ENCODE peak calls at places on chromosomes 3 and 15, in five cellular contexts. One of them, this sample, is unnamed.

GRCh38 chr3:179591313-179591712 is 13.1 kb downstream of the MRPL47 start:
- DNase-seq in AG09309: no peak
- DNase-seq in GM12865: no peak
- DNase-seq in mucosa of descending colon: no peak
- DNase-seq in brain microvascular endothelial cell: peak; percentile 8
- DNase-seq in this sample: no peak

GRCh38 chr3:152589644-152590043 is 245.3 kb upstream of the P2RY1 start:
- DNase-seq in AG09309: no peak
- DNase-seq in GM12865: no peak
- DNase-seq in mucosa of descending colon: no peak
- DNase-seq in brain microvascular endothelial cell: no peak
- DNase-seq in this sample: no peak

GRCh38 chr3:40317061-40317676 is 7.7 kb downstream of the EIF1B start:
- DNase-seq in AG09309: no peak
- DNase-seq in GM12865: peak; percentile 77
- DNase-seq in mucosa of descending colon: peak; percentile 75
- DNase-seq in brain microvascular endothelial cell: peak; percentile 72
- DNase-seq in this sample: peak; percentile 55

GRCh38 chr3:119324899-119325298 is 30.7 kb downstream of the ARHGAP31 start:
- DNase-seq in AG09309: no peak
- DNase-seq in GM12865: no peak
- DNase-seq in mucosa of descending colon: no peak
- DNase-seq in brain microvascular endothelial cell: no peak
- DNase-seq in this sample: no peak

GRCh38 chr3:17233398-17233800 is 348.6 kb downstream of the PLCL2 start:
- DNase-seq in AG09309: peak; percentile 20
- DNase-seq in GM12865: peak; percentile 80
- DNase-seq in mucosa of descending colon: peak; percentile 25
- DNase-seq in brain microvascular endothelial cell: peak; percentile 41
- DNase-seq in this sample: peak; percentile 51

GRCh38 chr3:138833908-138834358 is 795 bp downstream of the PIK3CB start:
- DNase-seq in AG09309: no peak
- DNase-seq in GM12865: peak; percentile 31
- DNase-seq in mucosa of descending colon: no peak
- DNase-seq in brain microvascular endothelial cell: peak; percentile 16
- DNase-seq in this sample: no peak

GRCh38 chr15:61556037-61556648 is 327.0 kb upstream of the RORA start:
- DNase-seq in AG09309: peak; percentile 20
- DNase-seq in GM12865: no peak
- DNase-seq in mucosa of descending colon: no peak
- DNase-seq in brain microvascular endothelial cell: peak; percentile 79
- DNase-seq in this sample: peak; percentile 87

GRCh38 chr3:9769426-9770275 is at the start of gene CAMK1:
- DNase-seq in AG09309: no peak
- DNase-seq in GM12865: peak; percentile 46
- DNase-seq in mucosa of descending colon: peak; percentile 82
- DNase-seq in brain microvascular endothelial cell: peak; percentile 45
- DNase-seq in this sample: no peak

GRCh38 chr3:116028157-116028556 is 404.8 kb downstream of the GAP43 start:
- DNase-seq in AG09309: no peak
- DNase-seq in GM12865: no peak
- DNase-seq in mucosa of descending colon: no peak
- DNase-seq in brain microvascular endothelial cell: no peak
- DNase-seq in this sample: no peak

GRCh38 chr15:49521802-49522201 is 98.8 kb downstream of the FGF7 start:
- DNase-seq in AG09309: no peak
- DNase-seq in GM12865: peak; percentile 13
- DNase-seq in mucosa of descending colon: no peak
- DNase-seq in brain microvascular endothelial cell: peak; percentile 43
- DNase-seq in this sample: no peak

GRCh38 chr3:8223766-8224165 is 277.9 kb upstream of the LMCD1 start:
- DNase-seq in AG09309: no peak
- DNase-seq in GM12865: no peak
- DNase-seq in mucosa of descending colon: no peak
- DNase-seq in brain microvascular endothelial cell: peak; percentile 27
- DNase-seq in this sample: peak; percentile 44

GRCh38 chr3:42807929-42808328 is 1.3 kb upstream of the ACKR2 start:
- DNase-seq in AG09309: no peak
- DNase-seq in GM12865: no peak
- DNase-seq in mucosa of descending colon: no peak
- DNase-seq in brain microvascular endothelial cell: no peak
- DNase-seq in this sample: no peak

GRCh38 chr15:59371458-59372351 is 966 bp downstream of the MYO1E start:
- DNase-seq in AG09309: no peak
- DNase-seq in GM12865: peak; percentile 48
- DNase-seq in mucosa of descending colon: peak; percentile 56
- DNase-seq in brain microvascular endothelial cell: no peak
- DNase-seq in this sample: no peak

GRCh38 chr3:183117046-183117445 is 17.8 kb upstream of the MCCC1 start:
- DNase-seq in AG09309: no peak
- DNase-seq in GM12865: no peak
- DNase-seq in mucosa of descending colon: no peak
- DNase-seq in brain microvascular endothelial cell: no peak
- DNase-seq in this sample: no peak

GRCh38 chr3:150370129-150370602 is 37.9 kb upstream of the TSC22D2 start:
- DNase-seq in AG09309: peak; percentile 88
- DNase-seq in GM12865: no peak
- DNase-seq in mucosa of descending colon: peak; percentile 43
- DNase-seq in brain microvascular endothelial cell: peak; percentile 97
- DNase-seq in this sample: peak; percentile 96
- H3K4me3 ChIP-seq in AG09309: peak overlapping the region; percentile 46
- H3K4me3 ChIP-seq in GM12865: no peak overlapping the region
- H3K4me3 ChIP-seq in mucosa of descending colon: no peak overlapping the region
- H3K4me3 ChIP-seq in brain microvascular endothelial cell: peak overlapping the region; percentile 57
- H3K4me3 ChIP-seq in this sample: peak overlapping the region; percentile 43

DNA sequence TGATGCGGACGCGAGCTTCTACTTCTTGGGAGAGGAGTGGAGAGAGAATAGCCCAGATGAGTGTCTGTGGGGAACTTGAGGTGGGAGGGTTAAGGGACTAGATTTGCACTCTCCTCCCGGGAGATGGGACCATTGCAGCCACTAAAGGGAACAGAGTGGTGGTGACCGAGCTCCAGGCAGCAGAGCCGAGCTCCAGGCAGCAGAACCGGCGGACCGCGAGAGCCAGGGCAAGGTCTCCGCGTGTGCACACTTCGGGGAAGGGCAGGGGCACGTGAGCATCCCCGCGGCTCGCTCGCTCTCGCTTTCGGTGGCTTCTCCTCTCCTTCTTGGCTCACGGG is 1.1 kb downstream of the IGDCC3 start:
- DNase-seq in AG09309: no peak
- DNase-seq in GM12865: no peak
- DNase-seq in mucosa of descending colon: no peak
- DNase-seq in brain microvascular endothelial cell: no peak
- DNase-seq in this sample: no peak
- H3K4me3 ChIP-seq in AG09309: peak overlapping the region; percentile 42
- H3K4me3 ChIP-seq in GM12865: no peak overlapping the region
- H3K4me3 ChIP-seq in mucosa of descending colon: no peak overlapping the region
- H3K4me3 ChIP-seq in brain microvascular endothelial cell: peak overlapping the region; percentile 49
- H3K4me3 ChIP-seq in this sample: peak overlapping the region; percentile 52

GRCh38 chr15:80788536-80788935 is 9.4 kb downstream of the CEMIP start:
- DNase-seq in AG09309: no peak
- DNase-seq in GM12865: no peak
- DNase-seq in mucosa of descending colon: no peak
- DNase-seq in brain microvascular endothelial cell: no peak
- DNase-seq in this sample: no peak
- H3K4me3 ChIP-seq in AG09309: no peak overlapping the region
- H3K4me3 ChIP-seq in GM12865: no peak overlapping the region
- H3K4me3 ChIP-seq in mucosa of descending colon: no peak overlapping the region
- H3K4me3 ChIP-seq in brain microvascular endothelial cell: no peak overlapping the region
- H3K4me3 ChIP-seq in this sample: no peak overlapping the region

GRCh38 chr15:90691982-90692773 is 25.0 kb upstream of the BLM start:
- DNase-seq in AG09309: no peak
- DNase-seq in GM12865: peak; percentile 94
- DNase-seq in mucosa of descending colon: no peak
- DNase-seq in brain microvascular endothelial cell: no peak
- DNase-seq in this sample: no peak
- H3K4me3 ChIP-seq in AG09309: no peak overlapping the region
- H3K4me3 ChIP-seq in GM12865: no peak overlapping the region
- H3K4me3 ChIP-seq in mucosa of descending colon: no peak overlapping the region
- H3K4me3 ChIP-seq in brain microvascular endothelial cell: no peak overlapping the region
- H3K4me3 ChIP-seq in this sample: no peak overlapping the region

GRCh38 chr3:31227152-31227581 is 305.6 kb upstream of the STT3B start:
- DNase-seq in AG09309: no peak
- DNase-seq in GM12865: peak; percentile 56
- DNase-seq in mucosa of descending colon: no peak
- DNase-seq in brain microvascular endothelial cell: no peak
- DNase-seq in this sample: no peak

GRCh38 chr3:31224936-31225335 is 307.8 kb upstream of the STT3B start:
- DNase-seq in AG09309: no peak
- DNase-seq in GM12865: no peak
- DNase-seq in mucosa of descending colon: no peak
- DNase-seq in brain microvascular endothelial cell: no peak
- DNase-seq in this sample: no peak

GRCh38 chr3:31225923-31226322 is 306.8 kb upstream of the STT3B start:
- DNase-seq in AG09309: no peak
- DNase-seq in GM12865: no peak
- DNase-seq in mucosa of descending colon: no peak
- DNase-seq in brain microvascular endothelial cell: no peak
- DNase-seq in this sample: no peak

GRCh38 chr3:31223278-31223677 is 309.4 kb upstream of the STT3B start:
- DNase-seq in AG09309: no peak
- DNase-seq in GM12865: no peak
- DNase-seq in mucosa of descending colon: no peak
- DNase-seq in brain microvascular endothelial cell: no peak
- DNase-seq in this sample: no peak

DNA sequence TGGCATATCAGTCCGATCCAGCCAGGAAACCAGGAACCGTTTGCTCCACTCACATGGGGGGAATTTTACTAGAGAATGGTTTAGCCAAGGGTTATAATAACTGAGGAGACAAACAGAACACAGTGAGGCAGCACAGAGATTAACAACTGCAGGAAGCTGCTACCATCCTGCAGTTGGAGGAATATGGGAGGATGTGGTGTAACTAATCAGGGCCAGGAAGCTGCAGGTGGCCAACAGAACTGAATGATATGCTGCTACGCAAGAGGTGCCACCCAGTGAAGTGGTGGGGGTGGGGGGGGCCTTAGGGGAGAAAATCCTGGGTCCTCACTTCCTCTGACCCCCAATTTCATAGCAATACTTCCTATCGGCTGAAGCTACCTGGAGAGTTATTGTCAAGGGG is 306.4 kb upstream of the STT3B start:
- DNase-seq in AG09309: no peak
- DNase-seq in GM12865: peak; percentile 52
- DNase-seq in mucosa of descending colon: no peak
- DNase-seq in brain microvascular endothelial cell: no peak
- DNase-seq in this sample: no peak
- H3K4me3 ChIP-seq in AG09309: no peak overlapping the region
- H3K4me3 ChIP-seq in GM12865: no peak overlapping the region
- H3K4me3 ChIP-seq in mucosa of descending colon: no peak overlapping the region
- H3K4me3 ChIP-seq in brain microvascular endothelial cell: no peak overlapping the region
- H3K4me3 ChIP-seq in this sample: no peak overlapping the region

GRCh38 chr15:96326551-96327154 is 3.8 kb upstream of the NR2F2 start:
- DNase-seq in AG09309: peak; percentile 46
- DNase-seq in GM12865: no peak
- DNase-seq in mucosa of descending colon: peak; percentile 36
- DNase-seq in brain microvascular endothelial cell: peak; percentile 39
- DNase-seq in this sample: no peak

GRCh38 chr15:96327155-96327741 is 3.3 kb upstream of the NR2F2 start:
- DNase-seq in AG09309: peak; percentile 78
- DNase-seq in GM12865: peak; percentile 55
- DNase-seq in mucosa of descending colon: peak; percentile 72
- DNase-seq in brain microvascular endothelial cell: peak; percentile 72
- DNase-seq in this sample: peak; percentile 91

GRCh38 chr15:96324900-96325299 is 5.6 kb upstream of the NR2F2 start:
- DNase-seq in AG09309: no peak
- DNase-seq in GM12865: no peak
- DNase-seq in mucosa of descending colon: no peak
- DNase-seq in brain microvascular endothelial cell: no peak
- DNase-seq in this sample: no peak

GRCh38 chr15:96324192-96324895 is 6.2 kb upstream of the NR2F2 start:
- DNase-seq in AG09309: no peak
- DNase-seq in GM12865: no peak
- DNase-seq in mucosa of descending colon: no peak
- DNase-seq in brain microvascular endothelial cell: peak; percentile 28
- DNase-seq in this sample: no peak

DNA sequence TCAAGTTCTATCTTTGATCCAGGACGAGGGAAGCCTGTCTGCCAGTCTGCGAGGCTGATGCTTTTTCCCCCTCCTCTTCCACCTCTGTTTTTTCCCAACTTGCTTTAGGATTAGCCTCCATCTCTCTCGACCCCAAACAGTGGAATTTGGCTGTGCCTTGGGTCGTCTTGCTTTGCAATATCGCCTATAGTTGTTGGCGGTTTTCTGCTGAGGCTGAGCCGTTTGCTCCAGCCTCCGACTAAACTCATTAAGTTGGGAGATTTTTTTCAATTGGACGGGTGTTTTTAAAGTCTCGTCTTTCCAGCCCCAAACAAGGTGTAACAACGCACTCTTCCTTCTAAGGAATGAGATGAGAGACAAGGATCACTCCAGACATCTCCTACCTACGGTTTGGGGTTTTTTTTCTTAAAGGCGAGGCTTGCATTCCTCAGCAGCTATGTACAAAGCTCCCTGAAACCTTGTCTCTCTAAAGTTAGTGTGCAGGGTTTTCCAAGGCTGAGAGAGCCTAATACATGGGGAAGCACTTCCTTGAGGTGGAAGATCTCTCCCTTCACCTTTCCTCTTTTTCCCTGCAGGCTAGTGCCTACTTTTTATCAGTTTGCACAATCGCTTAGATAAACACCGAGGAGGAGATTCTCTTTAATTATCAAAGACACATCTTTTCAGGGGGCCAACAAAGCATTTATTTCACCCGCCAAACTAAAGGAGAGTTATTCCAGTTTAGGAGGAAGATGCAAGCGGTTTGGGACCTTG is 4.7 kb upstream of the NR2F2 start:
- DNase-seq in AG09309: no peak
- DNase-seq in GM12865: no peak
- DNase-seq in mucosa of descending colon: no peak
- DNase-seq in brain microvascular endothelial cell: peak; percentile 41
- DNase-seq in this sample: no peak
- H3K4me3 ChIP-seq in AG09309: peak overlapping the region; percentile 85
- H3K4me3 ChIP-seq in GM12865: peak overlapping the region; percentile 41
- H3K4me3 ChIP-seq in mucosa of descending colon: no peak overlapping the region
- H3K4me3 ChIP-seq in brain microvascular endothelial cell: peak overlapping the region; percentile 94
- H3K4me3 ChIP-seq in this sample: peak overlapping the region; percentile 89

DNA sequence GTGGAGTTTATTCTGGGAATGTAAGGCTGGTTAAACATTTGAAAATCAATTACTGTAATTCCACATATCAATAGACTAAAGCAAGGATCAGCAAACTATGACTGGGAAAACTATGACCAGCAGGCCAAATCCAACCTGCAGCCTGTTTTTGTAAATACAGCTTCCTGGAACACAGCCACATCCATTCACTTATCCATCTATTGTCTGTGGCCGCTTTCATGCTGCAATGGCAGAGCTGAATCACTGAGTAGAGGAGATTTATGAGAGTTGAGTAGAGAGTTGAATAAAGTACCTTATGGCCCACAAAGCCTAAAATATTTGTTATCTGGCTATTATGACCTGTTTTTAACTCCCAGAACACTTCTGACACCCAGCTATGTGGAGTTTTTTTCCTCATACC is 12.2 kb downstream of the MYLK start:
- DNase-seq in AG09309: no peak
- DNase-seq in GM12865: no peak
- DNase-seq in mucosa of descending colon: no peak
- DNase-seq in brain microvascular endothelial cell: no peak
- DNase-seq in this sample: peak; percentile 33
- H3K4me3 ChIP-seq in AG09309: no peak overlapping the region
- H3K4me3 ChIP-seq in GM12865: no peak overlapping the region
- H3K4me3 ChIP-seq in mucosa of descending colon: no peak overlapping the region
- H3K4me3 ChIP-seq in brain microvascular endothelial cell: no peak overlapping the region
- H3K4me3 ChIP-seq in this sample: no peak overlapping the region